ENCODE peak calls at places on chromosomes 4 and X, in four cellular contexts. One of them, this sample, is unnamed.

GRCh38 chr4:88041626-88042025 is 34.2 kb downstream of the PKD2 start:
- DNase-seq in DMS153: no peak
- DNase-seq in foreskin keratinocyte: no peak
- DNase-seq in C1 segment of cervical spinal cord: no peak
- DNase-seq in this sample: no peak

GRCh38 chrX:142266417-142266816 is 61.3 kb upstream of the MAGEC2 start:
- DNase-seq in DMS153: no peak
- DNase-seq in foreskin keratinocyte: no peak
- DNase-seq in C1 segment of cervical spinal cord: no peak
- DNase-seq in this sample: no peak

GRCh38 chr4:2786152-2786671 is 6.7 kb upstream of the SH3BP2 start:
- DNase-seq in DMS153: no peak
- DNase-seq in foreskin keratinocyte: no peak
- DNase-seq in C1 segment of cervical spinal cord: no peak
- DNase-seq in this sample: no peak

GRCh38 chrX:24799078-24799477 is 105.4 kb downstream of the POLA1 start:
- DNase-seq in DMS153: no peak
- DNase-seq in foreskin keratinocyte: no peak
- DNase-seq in C1 segment of cervical spinal cord: no peak
- DNase-seq in this sample: no peak

GRCh38 chr4:185142911-185143595 is at the start of gene SLC25A4:
- DNase-seq in DMS153: peak; percentile 58
- DNase-seq in foreskin keratinocyte: no peak
- DNase-seq in C1 segment of cervical spinal cord: peak; percentile 80
- DNase-seq in this sample: peak; percentile 27

GRCh38 chrX:119694601-119695534 is 1.9 kb upstream of the SEPTIN6 start:
- DNase-seq in DMS153: no peak
- DNase-seq in foreskin keratinocyte: no peak
- DNase-seq in C1 segment of cervical spinal cord: no peak
- DNase-seq in this sample: no peak

GRCh38 chr4:146336413-146336807 is 122.1 kb downstream of the REELD1 start:
- DNase-seq in DMS153: no peak
- DNase-seq in foreskin keratinocyte: no peak
- DNase-seq in C1 segment of cervical spinal cord: no peak
- DNase-seq in this sample: no peak

GRCh38 chr4:117796677-117797076 is 237.6 kb upstream of the NDST3 start:
- DNase-seq in DMS153: peak; percentile 60
- DNase-seq in foreskin keratinocyte: peak; percentile 21
- DNase-seq in C1 segment of cervical spinal cord: no peak
- DNase-seq in this sample: no peak

GRCh38 chr4:7806080-7806630 is 133.5 kb downstream of the AFAP1 start:
- DNase-seq in DMS153: no peak
- DNase-seq in foreskin keratinocyte: no peak
- DNase-seq in C1 segment of cervical spinal cord: peak; percentile 56
- DNase-seq in this sample: no peak

GRCh38 chrX:75038925-75039324 is 113.7 kb upstream of the NEXMIF start:
- DNase-seq in DMS153: no peak
- DNase-seq in foreskin keratinocyte: no peak
- DNase-seq in C1 segment of cervical spinal cord: no peak
- DNase-seq in this sample: no peak

GRCh38 chr4:106717094-106717493 is 319.0 kb downstream of the DKK2 start:
- DNase-seq in DMS153: no peak
- DNase-seq in foreskin keratinocyte: no peak
- DNase-seq in C1 segment of cervical spinal cord: no peak
- DNase-seq in this sample: no peak

GRCh38 chr4:153232768-153233167 is 28.5 kb downstream of the TRIM2 start:
- DNase-seq in DMS153: peak; percentile 2
- DNase-seq in foreskin keratinocyte: no peak
- DNase-seq in C1 segment of cervical spinal cord: no peak
- DNase-seq in this sample: no peak

GRCh38 chr4:110824344-110824743 is 201.5 kb upstream of the PITX2 start:
- DNase-seq in DMS153: no peak
- DNase-seq in foreskin keratinocyte: no peak
- DNase-seq in C1 segment of cervical spinal cord: no peak
- DNase-seq in this sample: no peak

GRCh38 chr4:52704676-52705075 is 45.6 kb upstream of the USP46 start:
- DNase-seq in DMS153: no peak
- DNase-seq in foreskin keratinocyte: no peak
- DNase-seq in C1 segment of cervical spinal cord: no peak
- DNase-seq in this sample: no peak

GRCh38 chrX:153726286-153727107 is 1.8 kb downstream of the ABCD1 start:
- DNase-seq in DMS153: peak; percentile 36
- DNase-seq in foreskin keratinocyte: no peak
- DNase-seq in C1 segment of cervical spinal cord: peak; percentile 57
- DNase-seq in this sample: no peak

GRCh38 chrX:101958139-101958538 is 26.3 kb upstream of the ZMAT1 start:
- DNase-seq in DMS153: no peak
- DNase-seq in foreskin keratinocyte: no peak
- DNase-seq in C1 segment of cervical spinal cord: no peak
- DNase-seq in this sample: no peak

GRCh38 chrX:14630724-14631123 is 101.4 kb downstream of the GLRA2 start:
- DNase-seq in DMS153: no peak
- DNase-seq in foreskin keratinocyte: no peak
- DNase-seq in C1 segment of cervical spinal cord: no peak
- DNase-seq in this sample: no peak

GRCh38 chr4:103292959-103293358 is 94.8 kb upstream of the CENPE start:
- DNase-seq in DMS153: no peak
- DNase-seq in foreskin keratinocyte: no peak
- DNase-seq in C1 segment of cervical spinal cord: no peak
- DNase-seq in this sample: no peak

GRCh38 chrX:120857240-120857639 is 18.4 kb downstream of the CT47B1 start:
- DNase-seq in DMS153: no peak
- DNase-seq in foreskin keratinocyte: no peak
- DNase-seq in C1 segment of cervical spinal cord: no peak
- DNase-seq in this sample: no peak

GRCh38 chrX:47723689-47724088 is 64.7 kb upstream of the UXT start:
- DNase-seq in DMS153: no peak
- DNase-seq in foreskin keratinocyte: no peak
- DNase-seq in C1 segment of cervical spinal cord: no peak
- DNase-seq in this sample: no peak

GRCh38 chr4:24780936-24781538 is 14.3 kb upstream of the SOD3 start:
- DNase-seq in DMS153: no peak
- DNase-seq in foreskin keratinocyte: no peak
- DNase-seq in C1 segment of cervical spinal cord: no peak
- DNase-seq in this sample: no peak

GRCh38 chr4:147518086-147518485 is 37.2 kb downstream of the EDNRA start:
- DNase-seq in DMS153: no peak
- DNase-seq in foreskin keratinocyte: no peak
- DNase-seq in C1 segment of cervical spinal cord: no peak
- DNase-seq in this sample: no peak

GRCh38 chr4:48543796-48544195 is 53.7 kb downstream of the ZAR1 start:
- DNase-seq in DMS153: no peak
- DNase-seq in foreskin keratinocyte: no peak
- DNase-seq in C1 segment of cervical spinal cord: no peak
- DNase-seq in this sample: no peak

This sample was measured in SHP77.